ENCODE peak calls at places on chromosomes 3 and 15, in eight cellular contexts. E is left ventricle myocardium inferior; Y is CD4-positive, CD25-positive, alpha-beta regulatory T cell; W is kidney epithelial cell; D is type B pancreatic cell; O is H54; N is stimulated activated CD4-positive, alpha-beta T cell treated with anti-CD3 and anti-CD28 coated beads, Interleukin-4, amount 100 ng/mL, for 24 hours; P is HT-29. S is an unnamed sample.

GRCh38 chr3:170918715-170919114 is 10.3 kb upstream of the EIF5A2 start:
- DNase-seq in D (no peak), P (no peak), W (no peak), E (no peak), N (no peak), Y (no peak), O (no peak), S (no peak)

GRCh38 chr15:31488437-31489204 is 162.0 kb downstream of the KLF13 start:
- DNase-seq in P (peak; percentile 94), E (no peak), N (peak; percentile 46), D (peak; percentile 64), Y (peak; percentile 11), W (peak; percentile 41), O (peak; percentile 93), S (peak; percentile 86)

GRCh38 chr15:50463423-50464358 is 39.5 kb downstream of the USP8 start:
- DNase-seq in E (no peak), Y (no peak), P (no peak), W (no peak), D (no peak), N (no peak), O (no peak), S (no peak)

GRCh38 chr3:150760431-150761200 is 2.4 kb downstream of the SIAH2 start:
- DNase-seq in E (no peak), N (peak; percentile 80), Y (no peak), D (no peak), W (no peak), P (peak; percentile 23), O (no peak), S (peak; percentile 39)

GRCh38 chr3:9278498-9278897 is 29.1 kb upstream of the SRGAP3 start:
- DNase-seq in E (no peak), P (no peak), Y (no peak), N (no peak), O (no peak), W (no peak), D (no peak), S (no peak)

GRCh38 chr3:159763466-159764210 is 225.0 kb upstream of the IL12A start:
- DNase-seq in O (peak; percentile 67), W (no peak), E (peak; percentile 82), P (peak; percentile 30), D (peak; percentile 81), N (no peak), Y (no peak), S (peak; percentile 91)

GRCh38 chr15:33298631-33299030 is 12.1 kb upstream of the RYR3 start:
- DNase-seq in O (no peak), W (peak; percentile 74), D (no peak), E (no peak), P (no peak), Y (no peak), N (no peak), S (no peak)

GRCh38 chr15:71044006-71044405 is 71.3 kb upstream of the THSD4 start:
- DNase-seq in Y (no peak), O (no peak), W (no peak), P (no peak), D (no peak), N (no peak), E (no peak), S (peak; percentile 23)

GRCh38 chr15:90582553-90582952 is 52.8 kb downstream of the CRTC3 start:
- DNase-seq in W (no peak), P (no peak), D (no peak), N (no peak), O (no peak), Y (no peak), E (no peak), S (no peak)

GRCh38 chr3:155744626-155745324 is at the start of gene PLCH1:
- DNase-seq in W (no peak), E (peak; percentile 55), D (peak; percentile 78), N (peak; percentile 42), O (peak; percentile 62), Y (peak; percentile 1), P (peak; percentile 82), S (peak; percentile 82)

GRCh38 chr3:106829206-106829605 is 548.0 kb upstream of the CCDC54 start:
- DNase-seq in Y (no peak), E (no peak), N (no peak), W (no peak), D (no peak), O (no peak), P (no peak), S (no peak)

GRCh38 chr3:57670543-57670942 is 22.3 kb downstream of the DENND6A start:
- DNase-seq in W (no peak), N (no peak), D (no peak), Y (no peak), E (no peak), O (no peak), P (no peak), S (no peak)

GRCh38 chr3:150218236-150218635 is 189.9 kb upstream of the TSC22D2 start:
- DNase-seq in N (no peak), E (no peak), D (no peak), P (no peak), W (no peak), Y (no peak), O (no peak), S (no peak)

GRCh38 chr3:8318002-8318649 is 183.5 kb upstream of the LMCD1 start:
- DNase-seq in Y (no peak), N (no peak), W (peak; percentile 35), D (no peak), O (no peak), P (no peak), E (no peak), S (no peak)

GRCh38 chr3:35409991-35410390 is 229.3 kb upstream of the ARPP21 start:
- DNase-seq in Y (no peak), P (no peak), D (no peak), N (no peak), O (no peak), W (no peak), E (no peak), S (no peak)

GRCh38 chr15:73996939-73997338 is 2.4 kb downstream of the PML start:
- DNase-seq in W (no peak), E (no peak), Y (peak; percentile 29), D (no peak), O (no peak), N (no peak), P (no peak), S (peak; percentile 85)

GRCh38 chr15:53384417-53384816 is 375.0 kb downstream of the WDR72 start:
- DNase-seq in O (no peak), P (peak; percentile 78), N (no peak), Y (no peak), W (no peak), E (no peak), D (no peak), S (no peak)

GRCh38 chr3:188126931-188127330 is 27.0 kb upstream of the LPP start:
- DNase-seq in N (no peak), D (no peak), W (no peak), E (peak; percentile 57), Y (no peak), O (no peak), P (no peak), S (no peak)

GRCh38 chr3:55296781-55297180 is 190.3 kb downstream of the WNT5A start:
- DNase-seq in Y (no peak), E (no peak), D (no peak), P (no peak), N (no peak), W (no peak), O (no peak), S (no peak)

GRCh38 chr3:155233213-155233612 is 60.3 kb downstream of the STRIT1 start:
- DNase-seq in N (no peak), Y (no peak), E (peak; percentile 48), O (no peak), D (no peak), P (peak; percentile 70), W (peak; percentile 44), S (peak; percentile 46)